ENCODE peak calls at places on chromosomes 2 and 18, in ten cellular contexts. G, E, J, U, X, C, T, P, W and K are unnamed samples.
A peak's percentile ranks its signal among the peaks of the same experiment; 100 is the strongest.

GRCh38 chr2:229454934-229455631 is 184.0 kb upstream of the PID1 start:
- DNase-seq in C (no peak), G (no peak), U (no peak), J (no peak), X (no peak), W (no peak), E (no peak), P (no peak), T (no peak), K (peak; percentile 81)

GRCh38 chr2:1553671-1554295 is 140.5 kb downstream of the TPO start:
- DNase-seq in T (no peak), G (no peak), P (no peak), C (no peak), W (no peak), E (no peak), X (no peak), U (peak; percentile 27), J (no peak), K (peak; percentile 97)

GRCh38 chr2:197088694-197089093 is 162.2 kb upstream of the PGAP1 start:
- DNase-seq in E (no peak), X (no peak), J (no peak), G (no peak), U (no peak), C (no peak), W (no peak), P (no peak), T (no peak), K (no peak)

GRCh38 chr2:239429473-239430350 is 28.9 kb upstream of the HDAC4 start:
- DNase-seq in J (no peak), E (no peak), X (no peak), C (no peak), U (no peak), P (no peak), T (no peak), G (no peak), W (no peak), K (no peak)

GRCh38 chr2:30730736-30731135 is 76.5 kb downstream of the CAPN13 start:
- DNase-seq in E (no peak), J (no peak), U (no peak), X (no peak), P (no peak), W (no peak), G (no peak), T (no peak), C (no peak), K (no peak)

GRCh38 chr2:39091535-39091934 is 29.3 kb downstream of the SOS1 start:
- DNase-seq in E (no peak), J (no peak), T (no peak), G (no peak), C (no peak), U (no peak), X (no peak), W (no peak), P (no peak), K (no peak)

GRCh38 chr2:120936476-120937334 is 201.0 kb downstream of the GLI2 start:
- DNase-seq in E (no peak), X (no peak), U (no peak), P (no peak), W (no peak), G (no peak), C (no peak), J (no peak), T (no peak), K (no peak)

GRCh38 chr2:208657468-208657867 is 250.9 kb downstream of the PTH2R start:
- DNase-seq in W (no peak), C (no peak), E (no peak), G (no peak), P (no peak), U (no peak), J (no peak), T (no peak), X (no peak), K (no peak)

GRCh38 chr2:177093384-177093783 is 119.2 kb upstream of the HNRNPA3 start:
- DNase-seq in T (no peak), X (no peak), W (no peak), C (no peak), G (no peak), P (no peak), E (no peak), J (no peak), U (no peak), K (no peak)

GRCh38 chr18:48035556-48035860 is 105.0 kb upstream of the SMAD2 start:
- DNase-seq in W (no peak), T (no peak), P (no peak), J (no peak), X (no peak), C (no peak), G (no peak), E (no peak), U (no peak), K (no peak)

GRCh38 chr2:162972383-162972782 is 133.8 kb upstream of the KCNH7 start:
- DNase-seq in W (no peak), U (no peak), J (no peak), T (no peak), P (no peak), G (no peak), C (no peak), X (no peak), E (no peak), K (no peak)

GRCh38 chr2:67649331-67650071 is 252.4 kb downstream of the ETAA1 start:
- DNase-seq in U (peak; percentile 49), W (no peak), P (no peak), E (no peak), T (peak; percentile 46), J (no peak), C (no peak), X (no peak), G (no peak), K (no peak)

GRCh38 chr18:292271-292670 is 24.4 kb upstream of the THOC1 start:
- DNase-seq in T (no peak), C (no peak), U (no peak), W (no peak), X (no peak), P (no peak), J (no peak), E (no peak), G (no peak), K (no peak)

GRCh38 chr2:38720613-38721241 is 30.4 kb downstream of the SRSF7 start:
- DNase-seq in W (peak; percentile 22), X (peak; percentile 2), J (no peak), T (peak; percentile 81), G (no peak), E (no peak), C (no peak), U (peak; percentile 90), P (no peak), K (peak; percentile 98)

GRCh38 chr18:64260810-64261209 is 111.9 kb upstream of the LINC00305 start:
- DNase-seq in U (no peak), P (no peak), C (no peak), X (no peak), G (no peak), J (no peak), T (no peak), E (no peak), W (no peak), K (no peak)

GRCh38 chr2:197613509-197613987 is 61.8 kb downstream of the RFTN2 start:
- DNase-seq in C (no peak), X (no peak), U (no peak), E (no peak), J (no peak), P (no peak), G (no peak), T (no peak), W (no peak), K (peak; percentile 84)

GRCh38 chr18:33010149-33010548 is 237.3 kb upstream of the KLHL14 start:
- DNase-seq in W (no peak), P (no peak), J (no peak), U (no peak), X (no peak), G (no peak), T (no peak), C (no peak), E (no peak), K (no peak)

GRCh38 chr18:49707594-49707993 is 105.7 kb downstream of the ACAA2 start:
- DNase-seq in X (no peak), P (no peak), J (no peak), T (no peak), G (no peak), W (no peak), E (no peak), C (no peak), U (no peak), K (no peak)